ENCODE peak calls at places on chromosomes 16 and 17, in nine cellular contexts. One of them, this sample, is unnamed.

GRCh38 chr16:70523013-70523620 is at the start of gene COG4:
- DNase-seq in AG08395: peak; percentile 91
- DNase-seq in mammary epithelial cell: peak; percentile 77
- DNase-seq in RPMI7951: peak; percentile 83
- DNase-seq in glomerular endothelial cell: no peak
- DNase-seq in CD8-positive, alpha-beta memory T cell: peak; percentile 89
- DNase-seq in stromal cell of bone marrow: peak; percentile 70
- DNase-seq in islet precursor cell: peak; percentile 87
- DNase-seq in ureter: peak; percentile 88
- DNase-seq in this sample: peak; percentile 87

GRCh38 chr17:40025991-40026815 is 11.0 kb downstream of the CSF3 start:
- DNase-seq in AG08395: no peak
- DNase-seq in mammary epithelial cell: peak; percentile 90
- DNase-seq in RPMI7951: peak; percentile 87
- DNase-seq in glomerular endothelial cell: no peak
- DNase-seq in CD8-positive, alpha-beta memory T cell: peak; percentile 12
- DNase-seq in stromal cell of bone marrow: no peak
- DNase-seq in islet precursor cell: no peak
- DNase-seq in ureter: no peak
- DNase-seq in this sample: peak; percentile 85

GRCh38 chr16:46673320-46674013 is 15.5 kb downstream of the VPS35 start:
- DNase-seq in AG08395: peak; percentile 78
- DNase-seq in mammary epithelial cell: peak; percentile 52
- DNase-seq in RPMI7951: peak; percentile 53
- DNase-seq in glomerular endothelial cell: no peak
- DNase-seq in CD8-positive, alpha-beta memory T cell: peak; percentile 20
- DNase-seq in stromal cell of bone marrow: peak; percentile 36
- DNase-seq in islet precursor cell: peak; percentile 80
- DNase-seq in ureter: no peak
- DNase-seq in this sample: peak; percentile 45

GRCh38 chr16:75112281-75113045 is 4.1 kb downstream of the LDHD start:
- DNase-seq in AG08395: no peak
- DNase-seq in mammary epithelial cell: no peak
- DNase-seq in RPMI7951: no peak
- DNase-seq in glomerular endothelial cell: no peak
- DNase-seq in CD8-positive, alpha-beta memory T cell: no peak
- DNase-seq in stromal cell of bone marrow: no peak
- DNase-seq in islet precursor cell: no peak
- DNase-seq in ureter: no peak
- DNase-seq in this sample: no peak

GRCh38 chr16:27353853-27354252 is 40.1 kb downstream of the IL4R start:
- DNase-seq in AG08395: no peak
- DNase-seq in mammary epithelial cell: no peak
- DNase-seq in RPMI7951: no peak
- DNase-seq in glomerular endothelial cell: no peak
- DNase-seq in CD8-positive, alpha-beta memory T cell: no peak
- DNase-seq in stromal cell of bone marrow: no peak
- DNase-seq in islet precursor cell: no peak
- DNase-seq in ureter: no peak
- DNase-seq in this sample: no peak

GRCh38 chr17:58310511-58311428 is 17.8 kb downstream of the TSPOAP1 start:
- DNase-seq in AG08395: no peak
- DNase-seq in mammary epithelial cell: no peak
- DNase-seq in RPMI7951: no peak
- DNase-seq in glomerular endothelial cell: no peak
- DNase-seq in CD8-positive, alpha-beta memory T cell: no peak
- DNase-seq in stromal cell of bone marrow: no peak
- DNase-seq in islet precursor cell: peak; percentile 60
- DNase-seq in ureter: peak; percentile 36
- DNase-seq in this sample: no peak

GRCh38 chr17:75105269-75106080 is 4.3 kb upstream of the ARMC7 start:
- DNase-seq in AG08395: peak; percentile 52
- DNase-seq in mammary epithelial cell: no peak
- DNase-seq in RPMI7951: no peak
- DNase-seq in glomerular endothelial cell: peak; percentile 25
- DNase-seq in CD8-positive, alpha-beta memory T cell: no peak
- DNase-seq in stromal cell of bone marrow: no peak
- DNase-seq in islet precursor cell: peak; percentile 86
- DNase-seq in ureter: peak; percentile 73
- DNase-seq in this sample: peak; percentile 69

GRCh38 chr17:9729735-9730420 is 61.5 kb downstream of the DHRS7C start:
- DNase-seq in AG08395: no peak
- DNase-seq in mammary epithelial cell: peak; percentile 53
- DNase-seq in RPMI7951: peak; percentile 20
- DNase-seq in glomerular endothelial cell: no peak
- DNase-seq in CD8-positive, alpha-beta memory T cell: no peak
- DNase-seq in stromal cell of bone marrow: no peak
- DNase-seq in islet precursor cell: no peak
- DNase-seq in ureter: no peak
- DNase-seq in this sample: peak; percentile 13

GRCh38 chr16:89827383-89828198 is 684 bp upstream of the SPIRE2 start:
- DNase-seq in AG08395: peak; percentile 71
- DNase-seq in mammary epithelial cell: no peak
- DNase-seq in RPMI7951: peak; percentile 84
- DNase-seq in glomerular endothelial cell: no peak
- DNase-seq in CD8-positive, alpha-beta memory T cell: no peak
- DNase-seq in stromal cell of bone marrow: no peak
- DNase-seq in islet precursor cell: peak; percentile 76
- DNase-seq in ureter: no peak
- DNase-seq in this sample: peak; percentile 52

GRCh38 chr17:76968707-76969597 is 100.7 kb downstream of the MGAT5B start:
- DNase-seq in AG08395: no peak
- DNase-seq in mammary epithelial cell: no peak
- DNase-seq in RPMI7951: peak; percentile 28
- DNase-seq in glomerular endothelial cell: no peak
- DNase-seq in CD8-positive, alpha-beta memory T cell: peak; percentile 12
- DNase-seq in stromal cell of bone marrow: no peak
- DNase-seq in islet precursor cell: peak; percentile 94
- DNase-seq in ureter: no peak
- DNase-seq in this sample: peak; percentile 73

GRCh38 chr17:46733837-46734516 is 84.5 kb downstream of the WNT3 start:
- DNase-seq in AG08395: peak; percentile 21
- DNase-seq in mammary epithelial cell: peak; percentile 79
- DNase-seq in RPMI7951: peak; percentile 42
- DNase-seq in glomerular endothelial cell: no peak
- DNase-seq in CD8-positive, alpha-beta memory T cell: no peak
- DNase-seq in stromal cell of bone marrow: peak; percentile 41
- DNase-seq in islet precursor cell: no peak
- DNase-seq in ureter: no peak
- DNase-seq in this sample: no peak

GRCh38 chr17:68456529-68457167 is 648 bp downstream of the WIPI1 start:
- DNase-seq in AG08395: peak; percentile 83
- DNase-seq in mammary epithelial cell: peak; percentile 87
- DNase-seq in RPMI7951: peak; percentile 91
- DNase-seq in glomerular endothelial cell: no peak
- DNase-seq in CD8-positive, alpha-beta memory T cell: no peak
- DNase-seq in stromal cell of bone marrow: peak; percentile 88
- DNase-seq in islet precursor cell: peak; percentile 97
- DNase-seq in ureter: peak; percentile 74
- DNase-seq in this sample: peak; percentile 89

GRCh38 chr17:36861531-36861930 is 75.7 kb upstream of the LHX1 start:
- DNase-seq in AG08395: no peak
- DNase-seq in mammary epithelial cell: no peak
- DNase-seq in RPMI7951: no peak
- DNase-seq in glomerular endothelial cell: no peak
- DNase-seq in CD8-positive, alpha-beta memory T cell: no peak
- DNase-seq in stromal cell of bone marrow: no peak
- DNase-seq in islet precursor cell: no peak
- DNase-seq in ureter: no peak
- DNase-seq in this sample: no peak

GRCh38 chr16:11163761-11164261 is 92.2 kb downstream of the SOCS1 start:
- DNase-seq in AG08395: no peak
- DNase-seq in mammary epithelial cell: no peak
- DNase-seq in RPMI7951: no peak
- DNase-seq in glomerular endothelial cell: no peak
- DNase-seq in CD8-positive, alpha-beta memory T cell: no peak
- DNase-seq in stromal cell of bone marrow: no peak
- DNase-seq in islet precursor cell: no peak
- DNase-seq in ureter: no peak
- DNase-seq in this sample: no peak

GRCh38 chr16:26648851-26649250 is 417.9 kb upstream of the C16orf82 start:
- DNase-seq in AG08395: no peak
- DNase-seq in mammary epithelial cell: no peak
- DNase-seq in RPMI7951: no peak
- DNase-seq in glomerular endothelial cell: no peak
- DNase-seq in CD8-positive, alpha-beta memory T cell: no peak
- DNase-seq in stromal cell of bone marrow: no peak
- DNase-seq in islet precursor cell: no peak
- DNase-seq in ureter: no peak
- DNase-seq in this sample: no peak

GRCh38 chr17:78428842-78429617 is 50.6 kb downstream of the PGS1 start:
- DNase-seq in AG08395: no peak
- DNase-seq in mammary epithelial cell: no peak
- DNase-seq in RPMI7951: no peak
- DNase-seq in glomerular endothelial cell: no peak
- DNase-seq in CD8-positive, alpha-beta memory T cell: no peak
- DNase-seq in stromal cell of bone marrow: no peak
- DNase-seq in islet precursor cell: no peak
- DNase-seq in ureter: no peak
- DNase-seq in this sample: no peak

GRCh38 chr16:48295493-48296281 is 48.3 kb upstream of the ABCC11 start:
- DNase-seq in AG08395: no peak
- DNase-seq in mammary epithelial cell: peak; percentile 65
- DNase-seq in RPMI7951: no peak
- DNase-seq in glomerular endothelial cell: no peak
- DNase-seq in CD8-positive, alpha-beta memory T cell: no peak
- DNase-seq in stromal cell of bone marrow: no peak
- DNase-seq in islet precursor cell: no peak
- DNase-seq in ureter: no peak
- DNase-seq in this sample: no peak

GRCh38 chr17:7837375-7838290 is 3.6 kb downstream of the KDM6B start:
- DNase-seq in AG08395: no peak
- DNase-seq in mammary epithelial cell: no peak
- DNase-seq in RPMI7951: no peak
- DNase-seq in glomerular endothelial cell: no peak
- DNase-seq in CD8-positive, alpha-beta memory T cell: no peak
- DNase-seq in stromal cell of bone marrow: no peak
- DNase-seq in islet precursor cell: no peak
- DNase-seq in ureter: no peak
- DNase-seq in this sample: no peak

GRCh38 chr17:76791053-76791980 is 53.4 kb downstream of the MFSD11 start:
- DNase-seq in AG08395: peak; percentile 72
- DNase-seq in mammary epithelial cell: peak; percentile 65
- DNase-seq in RPMI7951: peak; percentile 91
- DNase-seq in glomerular endothelial cell: no peak
- DNase-seq in CD8-positive, alpha-beta memory T cell: no peak
- DNase-seq in stromal cell of bone marrow: peak; percentile 18
- DNase-seq in islet precursor cell: peak; percentile 89
- DNase-seq in ureter: no peak
- DNase-seq in this sample: peak; percentile 89

GRCh38 chr17:33137411-33137810 is 145.8 kb downstream of the SPACA3 start:
- DNase-seq in AG08395: no peak
- DNase-seq in mammary epithelial cell: no peak
- DNase-seq in RPMI7951: no peak
- DNase-seq in glomerular endothelial cell: no peak
- DNase-seq in CD8-positive, alpha-beta memory T cell: no peak
- DNase-seq in stromal cell of bone marrow: no peak
- DNase-seq in islet precursor cell: no peak
- DNase-seq in ureter: no peak
- DNase-seq in this sample: peak; percentile 43

GRCh38 chr16:3461120-3461519 is 17.6 kb downstream of the NAA60 start:
- DNase-seq in AG08395: no peak
- DNase-seq in mammary epithelial cell: no peak
- DNase-seq in RPMI7951: no peak
- DNase-seq in glomerular endothelial cell: no peak
- DNase-seq in CD8-positive, alpha-beta memory T cell: peak; percentile 44
- DNase-seq in stromal cell of bone marrow: no peak
- DNase-seq in islet precursor cell: no peak
- DNase-seq in ureter: no peak
- DNase-seq in this sample: no peak

GRCh38 chr16:75244844-75245758 is 6.3 kb downstream of the BCAR1 start:
- DNase-seq in AG08395: peak; percentile 90
- DNase-seq in mammary epithelial cell: peak; percentile 94
- DNase-seq in RPMI7951: peak; percentile 99
- DNase-seq in glomerular endothelial cell: peak; percentile 72
- DNase-seq in CD8-positive, alpha-beta memory T cell: no peak
- DNase-seq in stromal cell of bone marrow: peak; percentile 87
- DNase-seq in islet precursor cell: peak; percentile 100
- DNase-seq in ureter: peak; percentile 82
- DNase-seq in this sample: peak; percentile 96

GRCh38 chr16:64590516-64590915 is 531.3 kb downstream of the CDH11 start:
- DNase-seq in AG08395: peak; percentile 3
- DNase-seq in mammary epithelial cell: no peak
- DNase-seq in RPMI7951: no peak
- DNase-seq in glomerular endothelial cell: no peak
- DNase-seq in CD8-positive, alpha-beta memory T cell: no peak
- DNase-seq in stromal cell of bone marrow: no peak
- DNase-seq in islet precursor cell: no peak
- DNase-seq in ureter: no peak
- DNase-seq in this sample: no peak

GRCh38 chr16:2535644-2536021 is 2.2 kb upstream of the PDPK1 start:
- DNase-seq in AG08395: peak; percentile 63
- DNase-seq in mammary epithelial cell: no peak
- DNase-seq in RPMI7951: peak; percentile 50
- DNase-seq in glomerular endothelial cell: no peak
- DNase-seq in CD8-positive, alpha-beta memory T cell: no peak
- DNase-seq in stromal cell of bone marrow: peak; percentile 64
- DNase-seq in islet precursor cell: peak; percentile 89
- DNase-seq in ureter: no peak
- DNase-seq in this sample: peak; percentile 40

GRCh38 chr17:17994271-17994670 is 21.6 kb downstream of the DRC3 start:
- DNase-seq in AG08395: peak; percentile 18
- DNase-seq in mammary epithelial cell: no peak
- DNase-seq in RPMI7951: peak; percentile 20
- DNase-seq in glomerular endothelial cell: no peak
- DNase-seq in CD8-positive, alpha-beta memory T cell: no peak
- DNase-seq in stromal cell of bone marrow: no peak
- DNase-seq in islet precursor cell: peak; percentile 87
- DNase-seq in ureter: no peak
- DNase-seq in this sample: peak; percentile 40

GRCh38 chr16:19690196-19690595 is 27.8 kb downstream of the KNOP1 start:
- DNase-seq in AG08395: no peak
- DNase-seq in mammary epithelial cell: no peak
- DNase-seq in RPMI7951: no peak
- DNase-seq in glomerular endothelial cell: no peak
- DNase-seq in CD8-positive, alpha-beta memory T cell: no peak
- DNase-seq in stromal cell of bone marrow: no peak
- DNase-seq in islet precursor cell: no peak
- DNase-seq in ureter: no peak
- DNase-seq in this sample: no peak

GRCh38 chr17:9363440-9364350 is 211.9 kb downstream of the STX8 start:
- DNase-seq in AG08395: no peak
- DNase-seq in mammary epithelial cell: peak; percentile 65
- DNase-seq in RPMI7951: peak; percentile 29
- DNase-seq in glomerular endothelial cell: no peak
- DNase-seq in CD8-positive, alpha-beta memory T cell: no peak
- DNase-seq in stromal cell of bone marrow: no peak
- DNase-seq in islet precursor cell: peak; percentile 28
- DNase-seq in ureter: no peak
- DNase-seq in this sample: peak; percentile 33

GRCh38 chr17:77750427-77751043 is 208.0 kb upstream of the TNRC6C start:
- DNase-seq in AG08395: no peak
- DNase-seq in mammary epithelial cell: no peak
- DNase-seq in RPMI7951: no peak
- DNase-seq in glomerular endothelial cell: no peak
- DNase-seq in CD8-positive, alpha-beta memory T cell: no peak
- DNase-seq in stromal cell of bone marrow: no peak
- DNase-seq in islet precursor cell: peak; percentile 48
- DNase-seq in ureter: no peak
- DNase-seq in this sample: no peak

GRCh38 chr17:79789943-79790804 is 6.7 kb downstream of the CBX8 start:
- DNase-seq in AG08395: peak; percentile 69
- DNase-seq in mammary epithelial cell: no peak
- DNase-seq in RPMI7951: no peak
- DNase-seq in glomerular endothelial cell: no peak
- DNase-seq in CD8-positive, alpha-beta memory T cell: no peak
- DNase-seq in stromal cell of bone marrow: no peak
- DNase-seq in islet precursor cell: peak; percentile 76
- DNase-seq in ureter: no peak
- DNase-seq in this sample: peak; percentile 58

GRCh38 chr16:53785044-53785443 is 81.1 kb downstream of the FTO start:
- DNase-seq in AG08395: no peak
- DNase-seq in mammary epithelial cell: no peak
- DNase-seq in RPMI7951: no peak
- DNase-seq in glomerular endothelial cell: no peak
- DNase-seq in CD8-positive, alpha-beta memory T cell: no peak
- DNase-seq in stromal cell of bone marrow: no peak
- DNase-seq in islet precursor cell: no peak
- DNase-seq in ureter: no peak
- DNase-seq in this sample: no peak

GRCh38 chr17:81516439-81516838 is 3.8 kb upstream of the ACTG1 start:
- DNase-seq in AG08395: no peak
- DNase-seq in mammary epithelial cell: no peak
- DNase-seq in RPMI7951: no peak
- DNase-seq in glomerular endothelial cell: no peak
- DNase-seq in CD8-positive, alpha-beta memory T cell: no peak
- DNase-seq in stromal cell of bone marrow: no peak
- DNase-seq in islet precursor cell: no peak
- DNase-seq in ureter: no peak
- DNase-seq in this sample: peak; percentile 15